ENCODE peak calls at places on chromosomes 1 and 21, in eight cellular contexts. U is mucosa of descending colon, I is psoas muscle, K is A549, H is spleen, X is suprapubic skin, F is PC-9, R is Panc1. L is an unnamed sample. For H3K4me1, the result is how much of the 10 kb centered on the place peaks cover.

GRCh38 chr21:42997053-42997452 is 22.7 kb downstream of the PKNOX1 start:
- DNase-seq in R (no peak), K (no peak), U (no peak), F (peak), X (no peak), I (peak), H (no peak), L (peak)

GRCh38 chr1:32142446-32143301 is 34.8 kb downstream of the KPNA6 start:
- DNase-seq in R (peak), U (no peak), X (no peak), K (peak), H (no peak), I (peak), F (peak), L (peak)

GRCh38 chr1:186054013-186054412 is 319.8 kb downstream of the HMCN1 start:
- DNase-seq in H (no peak), F (no peak), X (no peak), R (no peak), I (no peak), K (no peak), U (no peak), L (no peak)

GRCh38 chr1:183685112-183685713 is 32.1 kb upstream of the APOBEC4 start:
- DNase-seq in U (no peak), X (no peak), R (peak), I (no peak), K (peak), F (peak), H (no peak), L (no peak)

GRCh38 chr1:11802973-11803885 is 2.5 kb downstream of the MTHFR start:
- DNase-seq in U (peak), R (no peak), F (peak), I (peak), K (no peak), X (peak), H (peak), L (peak)

GRCh38 chr1:161484613-161485012 is 20.6 kb upstream of the FCGR2A start:
- DNase-seq in X (no peak), U (no peak), I (no peak), R (no peak), K (no peak), H (no peak), F (no peak), L (no peak)

GRCh38 chr1:27659497-27660299 is 12.3 kb downstream of the IFI6 start:
- DNase-seq in K (peak), I (peak), F (peak), X (peak), U (peak), R (no peak), H (peak), L (peak)

GRCh38 chr1:107525961-107526360 is 385.1 kb downstream of the NTNG1 start:
- DNase-seq in F (no peak), I (no peak), K (no peak), H (no peak), R (no peak), X (no peak), U (no peak), L (no peak)

GRCh38 chr1:172727956-172728603 is 69.2 kb downstream of the FASLG start:
- DNase-seq in H (no peak), R (no peak), I (no peak), K (peak), U (no peak), F (no peak), X (no peak), L (no peak)

GRCh38 chr1:108591471-108591870 is 31.6 kb downstream of the EEIG2 start:
- DNase-seq in K (no peak), H (no peak), I (no peak), R (no peak), X (no peak), U (no peak), F (no peak), L (no peak)

GRCh38 chr1:214425101-214425500 is 126.3 kb downstream of the PTPN14 start:
- DNase-seq in H (no peak), K (no peak), R (no peak), I (no peak), F (no peak), U (no peak), X (no peak), L (no peak)

GRCh38 chr1:62493656-62494055 is 56.8 kb downstream of the USP1 start:
- DNase-seq in K (no peak), H (no peak), I (no peak), F (no peak), X (no peak), R (no peak), U (no peak), L (no peak)

GRCh38 chr1:151281225-151281968 is 702 bp upstream of the ZNF687 start:
- DNase-seq in I (peak), X (peak), K (peak), F (peak), H (peak), U (peak), R (peak), L (peak)

GRCh38 chr1:186155594-186155993 is 219.5 kb downstream of the TPR start:
- DNase-seq in I (no peak), R (peak), H (no peak), X (no peak), U (no peak), F (peak), K (peak), L (no peak)

GRCh38 chr1:231279081-231279480 is 38.1 kb downstream of the GNPAT start:
- DNase-seq in F (no peak), X (no peak), R (no peak), K (no peak), U (no peak), I (no peak), H (no peak), L (no peak)

GRCh38 chr1:76142771-76143540 is 68.4 kb downstream of the ST6GALNAC3 start:
- DNase-seq in I (no peak), H (no peak), U (peak), F (no peak), X (no peak), K (no peak), R (no peak), L (no peak)

GRCh38 chr1:1304331-1305299 is 3.1 kb downstream of the ACAP3 start:
- DNase-seq in X (peak), K (peak), U (peak), H (no peak), R (no peak), I (peak), F (peak), L (peak)

GRCh38 chr21:41622201-41622600 is 114.2 kb upstream of the TMPRSS2 start:
- DNase-seq in K (no peak), X (no peak), U (no peak), F (no peak), R (no peak), I (no peak), H (no peak), L (no peak)

GRCh38 chr21:15062566-15062965 is 2.2 kb downstream of the NRIP1 start:
- DNase-seq in X (no peak), F (no peak), U (no peak), K (peak), R (no peak), I (no peak), H (no peak), L (no peak)

GRCh38 chr1:7389201-7389785 is 381.8 kb upstream of the VAMP3 start:
- DNase-seq in X (peak), U (no peak), F (no peak), H (peak), K (no peak), I (no peak), R (no peak), L (no peak)

GRCh38 chr1:150366416-150367296 is 2.7 kb downstream of the RPRD2 start:
- DNase-seq in U (no peak), X (no peak), F (no peak), R (no peak), H (no peak), K (no peak), I (no peak), L (no peak)

GRCh38 chr1:86703696-86704455 is 500 bp upstream of the SH3GLB1 start:
- DNase-seq in F (no peak), I (no peak), U (no peak), X (no peak), H (no peak), R (peak), K (no peak), L (no peak)

GRCh38 chr1:227357229-227358078 is 39.2 kb upstream of the CDC42BPA start:
- DNase-seq in X (no peak), H (peak), K (peak), R (peak), U (peak), F (peak), I (peak), L (peak)

DNA sequence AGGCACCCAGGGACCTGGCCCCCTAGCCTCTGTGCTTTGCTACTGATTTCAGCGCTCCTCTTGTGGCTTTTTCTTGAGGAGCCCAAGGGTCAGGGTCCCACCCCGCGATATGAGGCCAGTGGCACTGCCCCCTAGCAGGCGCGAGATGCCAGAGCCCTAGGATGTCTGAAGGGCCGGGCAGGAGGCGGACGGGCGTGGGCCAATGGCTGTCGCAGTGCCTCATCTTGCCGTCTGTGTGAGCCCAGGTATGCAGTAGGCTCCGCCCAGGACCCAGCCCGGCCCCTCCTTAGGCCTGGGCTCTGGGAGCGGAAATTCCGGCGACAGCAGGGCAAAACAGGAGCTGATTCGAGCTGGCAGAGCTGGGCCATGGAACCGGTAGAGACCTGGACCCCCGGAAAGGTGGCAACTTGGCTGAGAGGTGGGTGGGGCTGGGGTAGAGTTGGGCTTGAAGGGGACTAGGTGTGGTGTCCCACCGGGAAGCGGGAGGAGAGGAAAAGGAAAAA is at the start of gene CNKSR1:
- DNase-seq in X (no peak), R (no peak), F (peak), H (no peak), U (peak), I (no peak), K (no peak), L (no peak)
- TF ChIP-seq CTCF in X (no peak), R (no peak), F (peak), H (no peak), U (no peak), I (no peak), K (no peak), L (no peak)

GRCh38 chr1:235279627-235280194 is 48.3 kb downstream of the ARID4B start:
- DNase-seq in R (no peak), X (no peak), F (no peak), H (no peak), K (no peak), U (no peak), I (no peak), L (no peak)
- H3K4me3 ChIP-seq in R (no peak), X (no peak), F (no peak), H (no peak), K (no peak), U (no peak), I (no peak), L (no peak)

DNA sequence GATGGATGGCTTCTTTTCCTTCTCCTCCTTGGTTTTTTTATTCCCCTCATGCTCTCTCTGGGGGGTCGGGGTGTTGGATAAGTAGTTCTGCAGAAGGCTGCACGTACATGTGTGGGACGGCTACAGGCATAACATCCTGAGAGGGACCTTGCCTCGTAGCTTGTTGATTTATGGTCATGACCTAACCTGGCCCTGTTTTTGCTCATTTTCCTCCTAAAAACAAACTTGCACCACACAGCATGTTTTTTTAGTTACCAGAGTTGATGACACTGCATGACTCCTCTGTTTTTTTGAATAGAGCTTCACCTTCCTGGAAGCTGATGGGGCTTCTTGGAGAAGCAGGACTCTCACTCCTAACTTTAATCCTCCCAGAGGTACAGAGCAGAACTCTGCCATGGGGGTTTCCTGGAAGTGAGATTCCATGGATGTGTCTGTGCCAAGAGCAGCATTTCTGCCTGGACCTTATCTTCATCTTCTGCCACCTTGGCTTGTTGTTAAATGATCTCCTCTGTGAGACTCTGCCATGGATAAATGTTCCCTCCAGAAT is 114.7 kb downstream of the PAPPA2 start:
- DNase-seq in X (no peak), R (no peak), U (no peak), F (no peak), K (no peak), I (no peak), H (no peak), L (no peak)
- H3K4me1 ChIP-seq in X (under half), R (under half), U (under half), F (under half), K (under half), I (under half), H (under half), L (under half)

DNA sequence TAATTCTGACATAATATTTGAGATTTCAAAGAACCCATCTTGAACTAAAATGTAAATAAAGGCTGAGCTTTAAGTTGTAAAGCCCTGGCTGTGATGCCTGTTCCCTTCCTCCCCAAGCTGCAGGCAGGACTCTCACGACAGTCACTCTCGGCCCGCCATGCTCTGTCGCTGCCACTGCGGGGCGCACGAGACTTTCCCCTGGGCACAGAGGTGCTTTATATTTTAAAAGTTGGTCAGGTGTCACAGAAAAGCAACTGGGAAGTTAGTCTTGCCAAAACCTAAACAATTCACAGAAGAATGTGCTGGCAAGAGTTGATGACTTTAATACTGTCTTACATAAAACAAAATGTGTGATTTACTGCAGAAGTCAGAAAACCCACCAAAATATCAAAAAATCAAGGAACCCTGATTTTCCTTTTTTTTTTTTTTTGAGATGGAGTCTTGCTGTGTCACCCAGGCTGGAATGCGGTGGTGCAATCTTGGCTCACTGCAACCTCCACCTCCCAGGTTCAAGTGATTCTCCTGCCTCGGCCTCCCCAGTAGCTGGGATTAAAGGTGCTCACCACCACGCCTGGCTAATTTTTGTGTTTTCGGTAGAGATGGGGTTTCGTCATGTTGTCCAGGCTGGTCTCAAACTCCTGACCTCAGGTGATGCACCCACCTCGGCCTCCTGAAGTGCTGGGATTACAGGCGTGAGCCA is 10.7 kb downstream of the LRRC47 start:
- DNase-seq in U (peak), F (no peak), H (no peak), I (no peak), K (no peak), R (no peak), X (peak), L (no peak)
- TF ChIP-seq CTCF in U (no peak), F (peak), H (no peak), I (peak), K (peak), R (no peak), X (peak), L (no peak)

L was measured in heart left ventricle.